ENCODE peak calls at places on chromosome 12, in four cellular contexts. V is prostate gland, S is tibial nerve, U is pancreas. Y is an unnamed sample. For H3K9me3 and H3K36me3, the result is how much of the 10 kb centered on the place peaks cover.

GRCh38 chr12:120368789-120369475 is at the start of gene MSI1:
- DNase-seq in V (no peak), U (no peak), S (no peak), Y (peak)

GRCh38 chr12:15599266-15600037 is 189.7 kb downstream of the EPS8 start:
- DNase-seq in V (no peak), S (peak), U (no peak), Y (peak)

GRCh38 chr12:67645126-67645525 is 3.4 kb upstream of the DYRK2 start:
- DNase-seq in S (no peak), V (no peak), U (no peak), Y (no peak)

GRCh38 chr12:6771091-6771495 is 1.2 kb upstream of the LAG3 start:
- DNase-seq in U (no peak), S (no peak), V (no peak), Y (no peak)

GRCh38 chr12:18479266-18479665 is 217.9 kb downstream of the PIK3C2G start:
- DNase-seq in V (no peak), U (no peak), S (no peak), Y (no peak)

GRCh38 chr12:64385468-64385867 is 5.1 kb downstream of the C12orf56 start:
- DNase-seq in V (no peak), U (no peak), S (no peak), Y (no peak)

GRCh38 chr12:128671528-128672042 is 152.2 kb downstream of the SLC15A4 start:
- DNase-seq in V (no peak), U (no peak), S (no peak), Y (no peak)

GRCh38 chr12:60394680-60395079 is 798.9 kb downstream of the SLC16A7 start:
- DNase-seq in U (no peak), S (no peak), V (no peak), Y (no peak)

GRCh38 chr12:12182926-12183325 is 83.9 kb downstream of the LRP6 start:
- DNase-seq in U (no peak), S (no peak), V (no peak), Y (no peak)

GRCh38 chr12:67716817-67717216 is 68.3 kb downstream of the DYRK2 start:
- DNase-seq in S (no peak), U (no peak), V (no peak), Y (no peak)

GRCh38 chr12:50825372-50825838 is 17.3 kb upstream of the TMPRSS12 start:
- DNase-seq in V (peak), S (no peak), U (no peak), Y (no peak)

GRCh38 chr12:108854055-108854452 is 3.3 kb downstream of the SSH1 start:
- DNase-seq in S (peak), V (no peak), U (no peak), Y (peak)

GRCh38 chr12:71804505-71804904 is 35.1 kb upstream of the TBC1D15 start:
- DNase-seq in V (no peak), U (no peak), S (no peak), Y (no peak)

GRCh38 chr12:128542844-128543243 is 275.9 kb downstream of the TMEM132C start:
- DNase-seq in S (no peak), U (no peak), V (no peak), Y (no peak)

GRCh38 chr12:8077207-8077606 is 4.9 kb upstream of the NECAP1 start:
- DNase-seq in V (no peak), S (no peak), U (no peak), Y (no peak)

GRCh38 chr12:71799105-71799504 is 40.5 kb upstream of the TBC1D15 start:
- DNase-seq in V (no peak), S (no peak), U (no peak), Y (no peak)

GRCh38 chr12:70928066-70928465 is 7.5 kb upstream of the PTPRR start:
- DNase-seq in V (no peak), U (no peak), S (no peak), Y (no peak)

GRCh38 chr12:67650528-67651379 is 2.2 kb downstream of the DYRK2 start:
- DNase-seq in S (no peak), V (peak), U (peak), Y (no peak)

GRCh38 chr12:120961604-120962486 is 16.5 kb upstream of the HNF1A start:
- DNase-seq in U (peak), S (peak), V (peak), Y (peak)

GRCh38 chr12:78210494-78210860 is 379.8 kb downstream of the NAV3 start:
- DNase-seq in V (no peak), S (no peak), U (no peak), Y (no peak)

GRCh38 chr12:51378749-51379148 is 12.5 kb downstream of the GALNT6 start:
- DNase-seq in U (no peak), S (no peak), V (no peak), Y (no peak)

GRCh38 chr12:46124132-46124847 is 133.9 kb upstream of the SCAF11 start:
- DNase-seq in U (no peak), S (no peak), V (no peak), Y (no peak)

GRCh38 chr12:81815611-81816010 is 56.5 kb upstream of the PPFIA2 start:
- DNase-seq in V (no peak), S (no peak), U (no peak), Y (no peak)

GRCh38 chr12:88093573-88093972 is 48.3 kb downstream of the CEP290 start:
- DNase-seq in U (no peak), V (no peak), S (no peak), Y (no peak)

GRCh38 chr12:14290951-14291350 is 74.5 kb upstream of the ATF7IP start:
- DNase-seq in S (no peak), U (no peak), V (no peak), Y (no peak)
- H3K9me3 ChIP-seq in S (under half), U (under half), V (under half), Y (under half)

GRCh38 chr12:131734336-131735152 is 23.7 kb downstream of the SFSWAP start:
- DNase-seq in V (no peak), S (no peak), U (no peak), Y (no peak)
- H3K36me3 ChIP-seq in V (under half), S (under half), U (half or more), Y (half or more)

DNA sequence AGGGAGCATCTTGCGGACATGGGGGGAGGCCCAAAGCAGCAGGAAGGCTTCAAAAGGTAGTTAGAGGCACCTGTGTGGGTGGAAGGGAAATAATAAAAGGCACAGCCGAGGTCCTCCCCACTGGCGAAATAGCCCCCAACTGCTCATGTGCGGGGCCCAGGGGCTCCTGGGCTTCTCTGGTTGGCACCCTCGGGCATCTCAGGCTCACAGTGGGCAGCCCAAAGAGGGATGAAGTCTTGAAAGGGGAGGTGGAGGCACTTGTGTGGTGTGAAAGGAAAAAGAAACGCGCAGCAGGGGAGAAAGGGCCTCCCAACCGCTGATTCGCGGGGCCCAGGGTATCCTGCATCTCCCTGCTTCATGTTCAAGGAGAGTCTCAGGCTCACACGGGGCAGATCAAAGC is 579.4 kb downstream of the ALG10 start:
- DNase-seq in V (no peak), S (no peak), U (no peak), Y (no peak)
- H3K9me3 ChIP-seq in V (under half), S (under half), U (under half), Y (under half)

GRCh38 chr12:124369055-124369900 is 74.4 kb downstream of the RFLNA start:
- DNase-seq in V (peak), U (peak), S (peak), Y (peak)

GRCh38 chr12:124370851-124371250 is 76.0 kb downstream of the RFLNA start:
- DNase-seq in V (no peak), S (no peak), U (no peak), Y (no peak)

GRCh38 chr12:124371366-124371765 is 76.5 kb downstream of the RFLNA start:
- DNase-seq in V (no peak), S (no peak), U (no peak), Y (no peak)

GRCh38 chr12:124369901-124370378 is 75.0 kb downstream of the RFLNA start:
- DNase-seq in U (no peak), V (no peak), S (peak), Y (no peak)

GRCh38 chr12:124370384-124370783 is 75.5 kb downstream of the RFLNA start:
- DNase-seq in V (no peak), S (no peak), U (no peak), Y (no peak)
- H3K36me3 ChIP-seq in V (under half), S (under half), U (under half), Y (under half)

GRCh38 chr12:14408208-14408607 is 42.7 kb downstream of the ATF7IP start:
- DNase-seq in U (no peak), V (no peak), S (no peak), Y (no peak)
- H3K9me3 ChIP-seq in U (under half), V (under half), S (under half), Y (under half)

GRCh38 chr12:21475552-21475951 is 25.9 kb downstream of the RECQL start:
- DNase-seq in V (no peak), U (peak), S (no peak), Y (no peak)

GRCh38 chr12:21476949-21477348 is 24.5 kb downstream of the RECQL start:
- DNase-seq in U (no peak), V (no peak), S (no peak), Y (no peak)

GRCh38 chr12:21472197-21472596 is 29.2 kb downstream of the RECQL start:
- DNase-seq in V (no peak), U (no peak), S (no peak), Y (no peak)

GRCh38 chr12:21471294-21471693 is 30.1 kb downstream of the RECQL start:
- DNase-seq in U (peak), S (no peak), V (no peak), Y (no peak)
- H3K36me3 ChIP-seq in U (under half), S (under half), V (under half), Y (under half)

GRCh38 chr12:38253778-38254177 is 62.8 kb upstream of the ALG10B start:
- DNase-seq in S (no peak), V (no peak), U (no peak), Y (no peak)
- H3K9me3 ChIP-seq in S (under half), V (under half), U (under half), Y (under half)